ENCODE peak calls at places on chromosomes 12 and 14, in four cellular contexts. One of them, this sample, is unnamed.
A peak's percentile ranks its signal among the peaks of the same experiment; 100 is the strongest.

GRCh38 chr14:92704036-92704804 is 44.2 kb downstream of the LGMN start:
- DNase-seq in A549: no peak
- DNase-seq in HCT116: no peak
- DNase-seq in neural progenitor cell: no peak
- DNase-seq in this sample: peak; percentile 66

GRCh38 chr14:101719708-101720107 is 41.8 kb upstream of the PPP2R5C start:
- DNase-seq in neural progenitor cell: no peak
- DNase-seq in HCT116: no peak
- DNase-seq in A549: no peak
- DNase-seq in this sample: no peak

GRCh38 chr14:69547701-69548348 is 26.8 kb downstream of the CCDC177 start:
- DNase-seq in HCT116: no peak
- DNase-seq in A549: no peak
- DNase-seq in neural progenitor cell: peak; percentile 87
- DNase-seq in this sample: no peak

GRCh38 chr14:38210168-38210567 is 2.5 kb downstream of the SSTR1 start:
- DNase-seq in A549: peak; percentile 24
- DNase-seq in neural progenitor cell: no peak
- DNase-seq in HCT116: no peak
- DNase-seq in this sample: no peak

GRCh38 chr14:83827383-83827782 is 1702.6 kb upstream of the FLRT2 start:
- DNase-seq in neural progenitor cell: no peak
- DNase-seq in HCT116: no peak
- DNase-seq in A549: no peak
- DNase-seq in this sample: no peak

GRCh38 chr14:81103443-81103842 is 117.3 kb downstream of the GTF2A1 start:
- DNase-seq in HCT116: no peak
- DNase-seq in A549: no peak
- DNase-seq in neural progenitor cell: no peak
- DNase-seq in this sample: no peak

GRCh38 chr12:77087427-77087826 is 22.1 kb upstream of the E2F7 start:
- DNase-seq in HCT116: no peak
- DNase-seq in A549: no peak
- DNase-seq in neural progenitor cell: no peak
- DNase-seq in this sample: no peak

GRCh38 chr12:52391618-52392002 is 6.2 kb upstream of the KRT84 start:
- DNase-seq in HCT116: no peak
- DNase-seq in A549: peak; percentile 29
- DNase-seq in neural progenitor cell: no peak
- DNase-seq in this sample: no peak

GRCh38 chr12:121388421-121388981 is 11.4 kb upstream of the RNF34 start:
- DNase-seq in HCT116: no peak
- DNase-seq in neural progenitor cell: no peak
- DNase-seq in A549: peak; percentile 32
- DNase-seq in this sample: no peak

GRCh38 chr12:57752668-57753000 is 524 bp upstream of the CDK4 start:
- DNase-seq in neural progenitor cell: no peak
- DNase-seq in HCT116: no peak
- DNase-seq in A549: no peak
- DNase-seq in this sample: no peak
- H3K27ac ChIP-seq in neural progenitor cell: no peak overlapping the region
- H3K27ac ChIP-seq in HCT116: peak overlapping the region; percentile 15
- H3K27ac ChIP-seq in A549: peak overlapping the region; percentile 74
- H3K27ac ChIP-seq in this sample: peak overlapping the region; percentile 67

GRCh38 chr12:124170756-124171155 is 124.1 kb upstream of the RFLNA start:
- DNase-seq in HCT116: no peak
- DNase-seq in neural progenitor cell: no peak
- DNase-seq in A549: no peak
- DNase-seq in this sample: no peak
- H3K4me2 ChIP-seq in HCT116: no peak overlapping the region
- H3K4me2 ChIP-seq in neural progenitor cell: no peak overlapping the region
- H3K4me2 ChIP-seq in A549: no peak overlapping the region
- H3K4me2 ChIP-seq in this sample: no peak overlapping the region

GRCh38 chr12:51342416-51342815 is 4.1 kb downstream of the CELA1 start:
- DNase-seq in neural progenitor cell: no peak
- DNase-seq in HCT116: no peak
- DNase-seq in A549: no peak
- DNase-seq in this sample: no peak

GRCh38 chr12:51339750-51340149 is 6.7 kb downstream of the CELA1 start:
- DNase-seq in A549: no peak
- DNase-seq in neural progenitor cell: no peak
- DNase-seq in HCT116: no peak
- DNase-seq in this sample: no peak

GRCh38 chr12:51343201-51343600 is 3.3 kb downstream of the CELA1 start:
- DNase-seq in neural progenitor cell: no peak
- DNase-seq in HCT116: no peak
- DNase-seq in A549: no peak
- DNase-seq in this sample: peak; percentile 50

GRCh38 chr12:51345681-51346080 is 798 bp downstream of the CELA1 start:
- DNase-seq in neural progenitor cell: no peak
- DNase-seq in A549: no peak
- DNase-seq in HCT116: no peak
- DNase-seq in this sample: no peak

GRCh38 chr12:51341259-51342007 is 5.0 kb downstream of the CELA1 start:
- DNase-seq in neural progenitor cell: peak; percentile 84
- DNase-seq in A549: peak; percentile 78
- DNase-seq in HCT116: peak; percentile 56
- DNase-seq in this sample: peak; percentile 91
- H3K4me3 ChIP-seq in neural progenitor cell: peak overlapping the region; percentile 17
- H3K4me3 ChIP-seq in A549: no peak overlapping the region
- H3K4me3 ChIP-seq in HCT116: peak overlapping the region; percentile 24
- H3K4me3 ChIP-seq in this sample: no peak overlapping the region

GRCh38 chr12:124518051-124518932 is 49.1 kb downstream of the NCOR2 start:
- DNase-seq in HCT116: peak; percentile 56
- DNase-seq in A549: peak; percentile 98
- DNase-seq in neural progenitor cell: peak; percentile 77
- DNase-seq in this sample: no peak
- H3K27ac ChIP-seq in HCT116: peak overlapping the region; percentile 88
- H3K27ac ChIP-seq in A549: peak overlapping the region; percentile 88
- H3K27ac ChIP-seq in neural progenitor cell: peak overlapping the region; percentile 92
- H3K27ac ChIP-seq in this sample: no peak overlapping the region

DNA sequence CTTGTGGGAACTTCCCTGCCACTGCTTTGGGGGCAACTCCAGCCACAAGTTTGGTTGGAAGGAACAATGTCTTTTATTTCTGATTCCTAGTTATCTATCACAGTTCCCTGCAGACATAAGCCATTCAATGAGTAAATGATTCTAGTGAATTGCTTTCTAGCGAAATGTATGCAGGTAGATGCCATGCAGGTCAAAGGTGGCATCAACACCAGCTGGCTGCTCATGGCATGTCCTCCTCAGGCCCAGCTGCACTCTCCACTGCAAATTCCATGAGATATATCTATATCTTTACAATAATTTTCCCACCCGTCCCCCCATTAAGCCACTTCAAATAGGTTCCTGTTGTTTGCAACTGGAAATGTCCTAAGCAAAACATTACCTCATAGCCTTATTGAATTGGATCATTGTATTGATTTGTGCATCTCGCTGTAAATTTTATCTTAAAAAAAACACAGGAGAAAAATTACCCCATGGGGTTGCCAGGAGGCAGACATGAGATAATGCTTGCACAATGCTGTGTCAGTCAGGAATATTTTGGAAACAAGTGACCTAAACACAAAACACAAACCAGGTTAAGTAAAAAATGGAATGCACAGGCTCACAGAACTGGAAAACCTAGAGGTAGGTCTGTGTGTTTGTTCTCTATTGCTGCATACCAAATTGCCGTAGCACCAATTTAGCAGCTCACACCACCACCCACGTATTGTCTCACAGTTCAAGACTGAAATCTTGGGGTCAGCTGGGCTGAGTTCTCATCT is 32.8 kb upstream of the TXNRD1 start:
- DNase-seq in A549: no peak
- DNase-seq in HCT116: no peak
- DNase-seq in neural progenitor cell: no peak
- DNase-seq in this sample: no peak
- H3K4me2 ChIP-seq in A549: peak overlapping the region; percentile 73
- H3K4me2 ChIP-seq in HCT116: no peak overlapping the region
- H3K4me2 ChIP-seq in neural progenitor cell: no peak overlapping the region
- H3K4me2 ChIP-seq in this sample: no peak overlapping the region

GRCh38 chr12:78864483-78865296 is at the start of gene SYT1:
- DNase-seq in neural progenitor cell: peak; percentile 94
- DNase-seq in A549: peak; percentile 96
- DNase-seq in HCT116: no peak
- DNase-seq in this sample: no peak
- H3K4me3 ChIP-seq in neural progenitor cell: peak within 1 kb of the TSS; percentile 94
- H3K4me3 ChIP-seq in A549: peak within 1 kb of the TSS; percentile 94
- H3K4me3 ChIP-seq in HCT116: peak within 1 kb of the TSS; percentile 66
- H3K4me3 ChIP-seq in this sample: no peak within 1 kb of the TSS

DNA sequence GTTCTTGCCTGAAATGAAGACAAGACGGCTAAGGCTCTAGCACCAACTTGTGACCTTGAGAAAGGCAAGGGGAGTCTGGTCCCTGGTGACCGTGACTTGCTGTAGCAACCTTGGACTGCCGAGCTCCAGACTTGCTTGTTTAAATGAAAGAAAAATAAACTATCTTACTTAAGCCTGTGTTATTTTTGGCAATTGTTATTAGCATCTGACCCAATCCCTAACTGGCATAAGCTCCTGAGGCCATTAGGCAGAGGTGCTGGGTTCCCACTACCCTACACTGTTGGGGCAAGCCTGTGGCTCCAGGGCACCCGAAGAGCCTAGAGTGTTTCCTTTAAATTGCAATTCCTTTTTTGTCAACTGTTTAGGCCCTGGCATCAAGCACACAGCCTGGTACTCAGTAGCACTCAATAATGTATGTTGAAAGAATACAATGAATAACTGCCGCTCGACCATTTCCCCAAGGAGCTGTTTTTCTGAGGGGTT is 106.9 kb upstream of the HIF1A start:
- DNase-seq in A549: no peak
- DNase-seq in HCT116: no peak
- DNase-seq in neural progenitor cell: no peak
- DNase-seq in this sample: no peak
- H3K27ac ChIP-seq in A549: peak overlapping the region; percentile 18
- H3K27ac ChIP-seq in HCT116: no peak overlapping the region
- H3K27ac ChIP-seq in neural progenitor cell: no peak overlapping the region
- H3K27ac ChIP-seq in this sample: no peak overlapping the region

GRCh38 chr14:24605435-24606190 is 3.9 kb downstream of the GZMH start:
- DNase-seq in HCT116: peak; percentile 10
- DNase-seq in neural progenitor cell: peak; percentile 53
- DNase-seq in A549: peak; percentile 23
- DNase-seq in this sample: peak; percentile 88

GRCh38 chr14:24607635-24608492 is 1.6 kb downstream of the GZMH start:
- DNase-seq in neural progenitor cell: no peak
- DNase-seq in HCT116: no peak
- DNase-seq in A549: no peak
- DNase-seq in this sample: no peak

GRCh38 chr14:24609667-24610344 is at the start of gene GZMH:
- DNase-seq in neural progenitor cell: no peak
- DNase-seq in A549: no peak
- DNase-seq in HCT116: no peak
- DNase-seq in this sample: no peak

GRCh38 chr14:24612186-24612585 is 2.7 kb upstream of the GZMH start:
- DNase-seq in HCT116: no peak
- DNase-seq in neural progenitor cell: no peak
- DNase-seq in A549: no peak
- DNase-seq in this sample: no peak

GRCh38 chr14:24607081-24607480 is 2.4 kb downstream of the GZMH start:
- DNase-seq in neural progenitor cell: no peak
- DNase-seq in HCT116: no peak
- DNase-seq in A549: no peak
- DNase-seq in this sample: no peak
- H3K4me2 ChIP-seq in neural progenitor cell: no peak overlapping the region
- H3K4me2 ChIP-seq in HCT116: no peak overlapping the region
- H3K4me2 ChIP-seq in A549: no peak overlapping the region
- H3K4me2 ChIP-seq in this sample: no peak overlapping the region

DNA sequence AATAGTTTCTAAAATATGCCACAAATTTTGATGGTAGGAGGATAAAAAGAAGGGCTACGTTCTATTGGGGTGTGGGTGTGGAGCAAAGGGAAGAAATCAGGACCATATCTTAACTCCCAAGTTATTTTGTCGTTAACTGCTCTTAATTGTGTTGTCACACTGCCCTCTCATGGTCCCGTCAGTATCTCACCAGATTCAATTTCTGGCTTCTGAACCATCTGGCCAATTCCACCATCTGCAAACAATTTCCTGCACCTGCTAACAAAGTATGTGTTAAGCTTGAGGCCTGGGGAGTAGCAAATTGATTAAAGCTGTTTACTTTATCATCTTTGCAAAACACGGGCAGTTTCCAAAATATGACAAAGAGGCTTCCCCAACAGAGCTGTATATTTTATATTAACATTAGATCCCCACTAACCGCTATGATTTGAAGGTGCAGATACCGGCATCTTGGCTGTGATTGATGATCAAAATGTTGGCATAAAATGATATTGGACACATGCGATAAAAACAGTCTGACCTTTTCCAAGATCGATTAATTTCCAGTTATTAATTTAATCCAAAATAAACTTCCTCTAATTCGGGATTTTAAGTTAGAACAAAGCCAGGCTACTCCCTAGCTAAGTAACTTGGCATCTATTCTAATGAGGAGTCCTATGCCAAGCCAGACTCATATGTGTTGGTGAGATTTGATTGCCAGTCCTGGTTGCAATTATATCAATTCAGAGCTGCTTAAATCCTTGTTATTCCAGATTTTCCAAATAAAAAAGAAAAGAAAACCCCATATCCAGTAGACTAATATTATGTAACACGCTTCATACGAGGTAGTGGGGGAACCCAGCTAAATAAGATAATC is 6.9 kb upstream of the DNM1L start:
- DNase-seq in neural progenitor cell: peak; percentile 75
- DNase-seq in HCT116: peak; percentile 46
- DNase-seq in A549: peak; percentile 73
- DNase-seq in this sample: peak; percentile 75
- H3K4me3 ChIP-seq in neural progenitor cell: no peak overlapping the region
- H3K4me3 ChIP-seq in HCT116: no peak overlapping the region
- H3K4me3 ChIP-seq in A549: no peak overlapping the region
- H3K4me3 ChIP-seq in this sample: no peak overlapping the region

This sample was measured in Karpas-422.